ENCODE peak calls at places on chromosomes 2 and 18, in six cellular contexts. L is A549, T is IMR-90, C is GM12878, S is K562, X is HepG2. J is an unnamed sample.

GRCh38 chr2:62229082-62229620 is 33.2 kb downstream of the B3GNT2 start:
- DNase-seq in L (no peak), T (no peak), C (no peak), S (no peak), X (no peak), J (no peak)

GRCh38 chr2:160375802-160376469 is 117.7 kb downstream of the RBMS1 start:
- DNase-seq in L (no peak), T (peak), C (no peak), S (no peak), X (no peak), J (no peak)

GRCh38 chr2:226943862-226944610 is 108.2 kb downstream of the RHBDD1 start:
- DNase-seq in L (no peak), T (no peak), C (no peak), S (no peak), X (no peak), J (no peak)

GRCh38 chr18:2746274-2746673 is 90.7 kb downstream of the SMCHD1 start:
- DNase-seq in L (no peak), T (no peak), C (no peak), S (no peak), X (no peak), J (no peak)

GRCh38 chr18:48675330-48675761 is 136.5 kb downstream of the CTIF start:
- DNase-seq in L (peak), T (peak), C (peak), S (peak), X (peak), J (peak)

GRCh38 chr2:219851801-219852481 is 224.5 kb downstream of the SLC4A3 start:
- DNase-seq in L (peak), T (peak), C (no peak), S (no peak), X (no peak), J (peak)

GRCh38 chr2:167181674-167182073 is 293.4 kb downstream of the XIRP2 start:
- DNase-seq in L (no peak), T (peak), C (no peak), S (no peak), X (no peak), J (no peak)

GRCh38 chr18:2935438-2936192 is 77.3 kb downstream of the LPIN2 start:
- DNase-seq in L (no peak), T (peak), C (no peak), S (no peak), X (no peak), J (no peak)

GRCh38 chr2:63669596-63669995 is 80.8 kb downstream of the MDH1 start:
- DNase-seq in L (no peak), T (peak), C (no peak), S (no peak), X (no peak), J (no peak)

GRCh38 chr2:187372213-187372612 is 75.8 kb downstream of the CALCRL start:
- DNase-seq in L (no peak), T (peak), C (no peak), S (no peak), X (no peak), J (no peak)

GRCh38 chr2:100730290-100730868 is 89.6 kb upstream of the NPAS2 start:
- DNase-seq in L (peak), T (peak), C (no peak), S (peak), X (peak), J (peak)

GRCh38 chr2:174632847-174633620 is 35.4 kb upstream of the WIPF1 start:
- DNase-seq in L (no peak), T (no peak), C (no peak), S (peak), X (no peak), J (no peak)

GRCh38 chr18:7683753-7684152 is 116.6 kb downstream of the PTPRM start:
- DNase-seq in L (no peak), T (no peak), C (no peak), S (no peak), X (no peak), J (no peak)

GRCh38 chr2:196970089-196970488 is 43.6 kb upstream of the PGAP1 start:
- DNase-seq in L (no peak), T (peak), C (no peak), S (no peak), X (no peak), J (no peak)

GRCh38 chr18:45978084-45978483 is 11.0 kb upstream of the EPG5 start:
- DNase-seq in L (no peak), T (no peak), C (no peak), S (no peak), X (no peak), J (no peak)

GRCh38 chr2:212918336-212918735 is 233.1 kb downstream of the IKZF2 start:
- DNase-seq in L (no peak), T (no peak), C (no peak), S (no peak), X (no peak), J (no peak)

GRCh38 chr2:221500501-221501209 is 71.4 kb downstream of the EPHA4 start:
- DNase-seq in L (no peak), T (no peak), C (no peak), S (no peak), X (no peak), J (no peak)

GRCh38 chr18:48060947-48061346 is 130.5 kb upstream of the SMAD2 start:
- DNase-seq in L (no peak), T (no peak), C (no peak), S (no peak), X (peak), J (no peak)

GRCh38 chr2:222968550-222969155 is 83.3 kb upstream of the KCNE4 start:
- DNase-seq in L (no peak), T (no peak), C (no peak), S (no peak), X (no peak), J (no peak)

GRCh38 chr2:240575101-240575965 is 7.0 kb downstream of the RNPEPL1 start:
- DNase-seq in L (no peak), T (no peak), C (no peak), S (no peak), X (no peak), J (no peak)

GRCh38 chr18:58044370-58045264 is 591 bp downstream of the NEDD4L start:
- DNase-seq in L (peak), T (peak), C (no peak), S (peak), X (no peak), J (peak)

GRCh38 chr2:112784199-112785189 is at the start of gene IL1A:
- DNase-seq in L (peak), T (peak), C (no peak), S (peak), X (no peak), J (no peak)

GRCh38 chr2:216880509-216881184 is 20.8 kb upstream of the TNP1 start:
- DNase-seq in L (no peak), T (peak), C (no peak), S (peak), X (no peak), J (no peak)

GRCh38 chr2:7034313-7034712 is 117.1 kb downstream of the RNF144A start:
- DNase-seq in L (no peak), T (no peak), C (no peak), S (no peak), X (peak), J (no peak)

GRCh38 chr2:37615808-37616673 is 55.4 kb downstream of the CDC42EP3 start:
- DNase-seq in L (no peak), T (no peak), C (no peak), S (no peak), X (no peak), J (no peak)

GRCh38 chr2:234164499-234165409 is 114.3 kb downstream of the SPP2 start:
- DNase-seq in L (no peak), T (no peak), C (peak), S (no peak), X (no peak), J (no peak)

GRCh38 chr2:24540011-24540477 is 49.0 kb downstream of the NCOA1 start:
- DNase-seq in L (no peak), T (no peak), C (no peak), S (no peak), X (no peak), J (peak)

GRCh38 chr2:215003001-215003400 is 135.4 kb downstream of the ABCA12 start:
- DNase-seq in L (no peak), T (peak), C (no peak), S (no peak), X (no peak), J (no peak)

GRCh38 chr2:201261471-201261870 is 1.1 kb downstream of the CASP8 start:
- DNase-seq in L (no peak), T (no peak), C (no peak), S (no peak), X (no peak), J (no peak)

GRCh38 chr2:118032169-118033013 is 18.5 kb upstream of the CCDC93 start:
- DNase-seq in L (peak), T (peak), C (no peak), S (peak), X (peak), J (peak)

GRCh38 chr2:28338754-28339325 is 53.8 kb upstream of the FOSL2 start:
- DNase-seq in L (no peak), T (no peak), C (no peak), S (no peak), X (no peak), J (no peak)

GRCh38 chr2:136638193-136638592 is 127.2 kb upstream of the THSD7B start:
- DNase-seq in L (no peak), T (no peak), C (no peak), S (no peak), X (no peak), J (no peak)

GRCh38 chr2:147888665-147889064 is 43.8 kb downstream of the ACVR2A start:
- DNase-seq in L (no peak), T (no peak), C (peak), S (no peak), X (no peak), J (no peak)

GRCh38 chr2:50535971-50536759 is 495.8 kb downstream of the NRXN1 start:
- DNase-seq in L (no peak), T (peak), C (no peak), S (no peak), X (peak), J (peak)

GRCh38 chr2:104864751-104865470 is 11.0 kb downstream of the POU3F3 start:
- DNase-seq in L (no peak), T (no peak), C (no peak), S (no peak), X (no peak), J (no peak)

GRCh38 chr2:26324903-26325302 is 21.0 kb upstream of the SELENOI start:
- DNase-seq in L (no peak), T (no peak), C (no peak), S (no peak), X (no peak), J (no peak)

GRCh38 chr2:187369471-187369870 is 78.6 kb downstream of the CALCRL start:
- DNase-seq in L (no peak), T (peak), C (no peak), S (no peak), X (no peak), J (no peak)

GRCh38 chr2:225486226-225486625 is 86.7 kb downstream of the NYAP2 start:
- DNase-seq in L (no peak), T (no peak), C (no peak), S (no peak), X (no peak), J (no peak)
- TF ChIP-seq BHLHE40 in L (no peak), T (no peak), C (no peak), S (no peak), X (no peak), J (no peak)

GRCh38 chr2:143807192-143807591 is 678.0 kb downstream of the ARHGAP15 start:
- DNase-seq in L (no peak), T (peak), C (no peak), S (no peak), X (no peak), J (no peak)

GRCh38 chr2:143802242-143802641 is 673.0 kb downstream of the ARHGAP15 start:
- DNase-seq in L (no peak), T (peak), C (peak), S (no peak), X (no peak), J (no peak)

GRCh38 chr2:143802871-143803650 is 673.8 kb downstream of the ARHGAP15 start:
- DNase-seq in L (no peak), T (peak), C (peak), S (no peak), X (no peak), J (no peak)

GRCh38 chr2:143801561-143801960 is 672.3 kb downstream of the ARHGAP15 start:
- DNase-seq in L (no peak), T (no peak), C (no peak), S (no peak), X (no peak), J (no peak)

DNA sequence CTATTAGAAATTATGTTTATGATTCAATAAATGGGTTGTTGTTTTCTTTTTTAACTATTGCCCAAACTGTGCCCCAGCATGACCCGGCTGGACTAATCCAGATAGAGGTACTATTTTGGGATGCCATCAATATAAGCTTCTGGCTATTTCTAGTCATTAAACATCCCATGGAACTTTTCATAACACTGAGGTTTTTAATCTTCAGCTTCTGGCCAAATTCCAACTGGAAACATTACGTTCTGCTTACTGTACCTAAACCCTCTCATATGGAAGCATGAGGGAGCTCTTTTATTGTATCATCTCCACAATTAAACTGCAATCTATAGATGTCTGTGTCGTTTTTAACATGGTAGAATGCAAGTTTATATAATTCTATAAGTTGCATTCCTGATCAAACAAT is 674.7 kb downstream of the ARHGAP15 start:
- DNase-seq in L (no peak), T (peak), C (no peak), S (no peak), X (no peak), J (no peak)
- TF ChIP-seq BHLHE40 in L (no peak), T (no peak), C (no peak), S (no peak), X (no peak), J (no peak)

DNA sequence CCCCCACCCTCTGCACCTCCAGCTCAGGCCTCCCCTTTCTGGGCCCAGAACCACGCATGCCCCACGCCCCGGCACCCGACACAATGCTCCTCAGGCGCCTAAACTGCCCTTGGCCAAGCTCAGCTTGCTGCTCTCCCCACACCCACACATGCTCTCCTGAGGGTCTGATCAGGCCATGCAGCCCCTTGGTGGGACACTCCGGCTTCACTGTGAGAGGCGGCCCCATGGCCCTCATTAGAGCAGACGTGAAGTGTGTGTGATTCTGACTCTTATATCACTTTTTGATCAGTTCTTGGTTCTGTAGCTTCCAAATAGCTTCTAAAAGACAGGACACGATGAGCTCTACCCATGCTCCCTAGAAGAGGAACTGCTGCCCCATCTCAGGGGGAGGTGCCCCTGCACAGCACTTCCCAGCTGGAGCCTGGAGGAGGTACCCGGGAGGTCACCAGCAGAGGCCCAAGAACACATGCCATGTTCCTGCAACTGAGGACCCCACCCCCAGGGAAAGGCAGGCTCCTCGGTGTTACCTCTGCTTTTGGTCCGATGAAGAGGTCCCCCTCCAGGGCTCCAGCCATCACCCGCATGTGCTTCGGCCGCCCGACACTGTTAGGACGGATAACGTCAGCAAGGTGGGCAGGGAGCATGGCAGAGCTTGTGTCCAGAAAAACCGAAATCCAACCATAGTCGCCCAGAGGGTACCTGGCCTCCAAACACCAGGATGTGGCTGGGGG is 3.6 kb downstream of the ACTR1B start:
- DNase-seq in L (no peak), T (no peak), C (no peak), S (no peak), X (no peak), J (no peak)
- TF ChIP-seq BHLHE40 in L (no peak), T (no peak), C (no peak), S (no peak), X (no peak), J (no peak)

GRCh38 chr2:2681611-2682295 is 350.7 kb upstream of the MYT1L start:
- DNase-seq in L (no peak), T (no peak), C (no peak), S (no peak), X (no peak), J (no peak)
- TF ChIP-seq BHLHE40 in L (no peak), T (no peak), C (no peak), S (no peak), X (no peak), J (no peak)

DNA sequence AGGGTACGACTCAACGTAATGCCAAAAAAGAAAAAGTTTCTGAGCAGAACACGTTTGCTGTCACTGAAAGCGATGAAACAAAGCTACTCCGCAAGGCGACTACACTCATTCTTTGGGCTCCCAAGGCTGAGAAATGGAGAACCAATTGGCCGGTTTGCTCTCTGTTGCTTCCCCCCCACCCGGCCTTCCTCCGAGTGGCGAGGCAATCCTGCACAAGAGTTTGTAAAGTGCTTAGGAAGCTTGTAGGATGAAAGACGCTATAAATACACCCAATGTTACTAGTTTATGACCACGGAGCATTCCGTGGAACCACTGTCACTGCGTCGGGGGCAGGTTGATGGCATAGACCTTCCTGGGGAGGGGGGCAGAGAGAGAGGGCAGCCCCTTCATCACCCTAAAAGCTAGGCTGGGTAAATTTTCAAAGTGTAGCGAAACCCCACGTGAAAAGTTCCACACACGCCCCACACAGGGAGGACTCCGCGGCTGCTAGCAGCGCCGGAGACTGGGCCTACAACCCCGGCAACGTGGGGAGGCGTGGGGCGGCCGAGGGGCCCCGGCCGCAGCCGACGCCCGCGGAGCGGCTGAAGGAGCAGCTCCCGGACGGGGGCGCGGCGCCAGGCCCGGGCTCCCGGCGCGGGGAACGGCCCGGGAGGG is 925 bp downstream of the CUL3 start:
- DNase-seq in L (peak), T (peak), C (no peak), S (no peak), X (peak), J (peak)
- TF ChIP-seq BHLHE40 in L (no peak), T (no peak), C (no peak), S (no peak), X (no peak), J (no peak)

GRCh38 chr2:231928901-231929725 is 2.9 kb upstream of the NPPC start:
- DNase-seq in L (no peak), T (no peak), C (no peak), S (no peak), X (no peak), J (no peak)
- TF ChIP-seq BHLHE40 in L (no peak), T (no peak), C (no peak), S (no peak), X (no peak), J (no peak)

DNA sequence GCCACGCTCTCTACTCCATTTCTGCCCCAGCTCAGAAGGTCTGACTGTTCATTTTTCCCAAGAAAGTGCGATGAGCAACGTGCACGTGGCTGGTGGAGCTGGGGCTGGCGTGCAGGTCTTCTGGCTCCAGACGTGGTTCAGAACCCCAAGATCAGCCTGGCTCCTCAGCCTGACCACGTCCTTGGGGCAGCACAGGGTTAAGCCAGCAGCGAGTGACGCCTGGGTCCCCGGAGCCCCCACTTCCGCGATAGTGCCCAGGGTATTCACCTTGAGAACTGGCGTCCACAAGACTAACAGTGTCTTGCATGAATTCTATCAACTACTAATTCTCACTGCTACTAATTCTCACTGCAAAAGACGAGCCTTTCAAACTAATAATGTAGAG is 34.8 kb downstream of the TMEM18 start:
- DNase-seq in L (no peak), T (no peak), C (no peak), S (no peak), X (no peak), J (no peak)
- TF ChIP-seq BHLHE40 in L (no peak), T (no peak), C (no peak), S (no peak), X (no peak), J (no peak)

GRCh38 chr2:232810444-232810843 is 34.1 kb upstream of the KCNJ13 start:
- DNase-seq in L (no peak), T (no peak), C (no peak), S (no peak), X (no peak), J (no peak)

DNA sequence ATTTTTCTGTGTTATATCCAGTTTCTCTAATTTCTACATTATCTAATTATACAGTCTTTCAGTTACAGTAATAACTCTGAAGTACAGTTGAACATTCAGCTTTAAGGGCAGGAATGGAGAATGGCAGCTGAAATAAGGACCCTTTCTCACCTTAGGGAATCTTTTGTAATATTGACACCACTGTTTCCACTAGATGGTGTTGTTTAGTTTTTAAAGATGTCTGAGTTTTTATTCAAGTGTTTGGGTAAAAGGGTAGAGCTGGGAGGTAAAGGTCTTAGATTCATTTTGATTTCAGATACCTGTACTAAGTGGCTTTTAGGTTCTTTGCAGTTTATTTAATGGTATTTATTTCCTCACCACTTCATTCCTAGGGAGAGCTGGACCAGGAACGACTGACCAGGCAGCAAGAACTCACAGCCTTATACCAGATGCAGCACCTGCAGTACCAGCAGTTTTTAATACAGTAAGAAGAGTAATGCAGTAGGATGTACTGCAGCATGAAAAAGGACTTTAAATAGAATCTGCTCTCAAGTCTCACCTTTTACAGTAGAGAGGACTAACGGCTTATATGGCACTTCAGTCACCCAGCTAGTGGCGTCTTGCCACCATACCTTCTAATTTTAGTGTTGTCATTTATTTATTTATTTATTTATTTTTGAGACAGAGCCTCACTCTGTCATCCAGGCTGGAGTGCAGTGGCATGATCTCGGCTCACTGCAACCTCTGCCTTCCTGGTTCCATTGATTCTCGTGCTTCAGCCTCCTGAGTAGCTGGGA is 33.2 kb upstream of the KCNJ13 start:
- DNase-seq in L (no peak), T (no peak), C (no peak), S (no peak), X (no peak), J (no peak)
- TF ChIP-seq BHLHE40 in L (no peak), T (no peak), C (no peak), S (no peak), X (no peak), J (no peak)